ENCODE peak calls at places on chromosome 22, in ten cellular contexts. L, P, Y, X, M, T, W, D, H and G are unnamed samples.

GRCh38 chr22:44926491-44927415 is 83.1 kb downstream of the PHF21B start:
- DNase-seq in L (no peak), H (peak; percentile 25), P (no peak), D (peak; percentile 59), W (no peak), T (no peak), X (no peak), Y (no peak), M (no peak), G (no peak)

GRCh38 chr22:28282346-28282745 is 363.3 kb upstream of the PITPNB start:
- DNase-seq in D (no peak), T (no peak), M (no peak), P (no peak), H (no peak), L (no peak), X (no peak), Y (no peak), W (no peak), G (peak; percentile 49)

GRCh38 chr22:26041931-26042330 is 127.3 kb upstream of the SEZ6L start:
- DNase-seq in P (no peak), X (no peak), L (no peak), H (no peak), D (no peak), Y (no peak), T (no peak), M (no peak), W (no peak), G (no peak)

GRCh38 chr22:31343235-31344191 is 2.6 kb downstream of the PATZ1 start:
- DNase-seq in T (peak; percentile 93), W (no peak), X (peak; percentile 24), P (peak; percentile 74), H (peak; percentile 88), D (peak; percentile 84), M (peak; percentile 20), L (no peak), Y (no peak), G (peak; percentile 48)

GRCh38 chr22:35631597-35631996 is 14.5 kb upstream of the MB start:
- DNase-seq in W (no peak), M (peak; percentile 39), T (peak; percentile 66), P (no peak), L (no peak), D (no peak), H (peak; percentile 64), X (peak; percentile 10), Y (no peak), G (no peak)

GRCh38 chr22:35568751-35569725 is 28.4 kb downstream of the RASD2 start:
- DNase-seq in D (peak; percentile 94), T (no peak), W (no peak), X (no peak), M (no peak), P (no peak), H (no peak), L (no peak), Y (no peak), G (no peak)

GRCh38 chr22:41915035-41915782 is at the start of gene SHISA8:
- DNase-seq in T (peak; percentile 37), X (peak; percentile 59), H (no peak), D (peak; percentile 95), M (peak; percentile 54), P (no peak), L (no peak), W (peak; percentile 49), Y (peak; percentile 61), G (peak; percentile 28)

GRCh38 chr22:39985383-39986045 is 9.2 kb upstream of the FAM83F start:
- DNase-seq in Y (no peak), L (no peak), X (peak; percentile 34), H (no peak), T (no peak), W (no peak), P (no peak), D (peak; percentile 47), M (no peak), G (no peak)

GRCh38 chr22:42202669-42203068 is 67.8 kb downstream of the TCF20 start:
- DNase-seq in T (no peak), W (peak; percentile 41), P (no peak), H (no peak), L (no peak), X (no peak), Y (peak; percentile 45), D (peak; percentile 77), M (peak; percentile 68), G (no peak)

GRCh38 chr22:20396639-20397038 is 2.7 kb downstream of the ZNF74 start:
- DNase-seq in X (no peak), P (no peak), M (no peak), W (no peak), H (no peak), D (peak; percentile 83), L (no peak), T (no peak), Y (no peak), G (no peak)

GRCh38 chr22:21009638-21010425 is 5.1 kb upstream of the P2RX6 start:
- DNase-seq in P (peak; percentile 56), Y (peak; percentile 31), H (no peak), M (peak; percentile 38), T (peak; percentile 49), L (no peak), W (no peak), D (no peak), X (peak; percentile 26), G (no peak)

GRCh38 chr22:41240377-41241132 is at the start of gene CHADL:
- DNase-seq in T (no peak), X (no peak), H (no peak), Y (no peak), L (no peak), P (no peak), D (no peak), M (no peak), W (no peak), G (no peak)

GRCh38 chr22:44901301-44901700 is 108.5 kb downstream of the PHF21B start:
- DNase-seq in Y (no peak), T (no peak), M (peak; percentile 2), W (no peak), H (no peak), D (no peak), P (no peak), L (no peak), X (no peak), G (no peak)

GRCh38 chr22:39496131-39496838 is 5.8 kb upstream of the MIEF1 start:
- DNase-seq in D (peak; percentile 88), X (peak; percentile 36), P (peak; percentile 59), H (peak; percentile 83), L (no peak), Y (peak; percentile 42), T (peak; percentile 84), W (peak; percentile 28), M (peak; percentile 62), G (peak; percentile 85)

GRCh38 chr22:47402876-47403525 is 640.6 kb downstream of the TBC1D22A start:
- DNase-seq in Y (no peak), X (no peak), H (no peak), P (no peak), W (no peak), L (no peak), D (peak; percentile 53), T (no peak), M (no peak), G (no peak)

GRCh38 chr22:47398921-47399790 is 636.7 kb downstream of the TBC1D22A start:
- DNase-seq in D (peak; percentile 71), M (no peak), T (no peak), P (no peak), Y (no peak), W (no peak), L (no peak), H (no peak), X (no peak), G (no peak)

GRCh38 chr22:47400701-47401591 is 638.5 kb downstream of the TBC1D22A start:
- DNase-seq in P (no peak), T (no peak), X (no peak), Y (no peak), H (no peak), D (peak; percentile 57), W (no peak), M (no peak), L (no peak), G (no peak)

GRCh38 chr22:47401592-47401898 is 639.1 kb downstream of the TBC1D22A start:
- DNase-seq in Y (no peak), D (no peak), T (no peak), L (no peak), H (no peak), W (no peak), X (no peak), M (no peak), P (no peak), G (no peak)

GRCh38 chr22:47401976-47402770 is 639.7 kb downstream of the TBC1D22A start:
- DNase-seq in T (no peak), W (no peak), L (no peak), D (peak; percentile 55), P (no peak), X (no peak), M (no peak), H (no peak), Y (no peak), G (no peak)
- H3K9me3 ChIP-seq in T (no peaks in the 10 kb centered on the region), W (no peaks in the 10 kb centered on the region), L (no peaks in the 10 kb centered on the region), D (no peaks in the 10 kb centered on the region), P (no peaks in the 10 kb centered on the region), X (no peaks in the 10 kb centered on the region), M (no peaks in the 10 kb centered on the region), H (no peaks in the 10 kb centered on the region), Y (no peaks in the 10 kb centered on the region), G (no peaks in the 10 kb centered on the region)

DNA sequence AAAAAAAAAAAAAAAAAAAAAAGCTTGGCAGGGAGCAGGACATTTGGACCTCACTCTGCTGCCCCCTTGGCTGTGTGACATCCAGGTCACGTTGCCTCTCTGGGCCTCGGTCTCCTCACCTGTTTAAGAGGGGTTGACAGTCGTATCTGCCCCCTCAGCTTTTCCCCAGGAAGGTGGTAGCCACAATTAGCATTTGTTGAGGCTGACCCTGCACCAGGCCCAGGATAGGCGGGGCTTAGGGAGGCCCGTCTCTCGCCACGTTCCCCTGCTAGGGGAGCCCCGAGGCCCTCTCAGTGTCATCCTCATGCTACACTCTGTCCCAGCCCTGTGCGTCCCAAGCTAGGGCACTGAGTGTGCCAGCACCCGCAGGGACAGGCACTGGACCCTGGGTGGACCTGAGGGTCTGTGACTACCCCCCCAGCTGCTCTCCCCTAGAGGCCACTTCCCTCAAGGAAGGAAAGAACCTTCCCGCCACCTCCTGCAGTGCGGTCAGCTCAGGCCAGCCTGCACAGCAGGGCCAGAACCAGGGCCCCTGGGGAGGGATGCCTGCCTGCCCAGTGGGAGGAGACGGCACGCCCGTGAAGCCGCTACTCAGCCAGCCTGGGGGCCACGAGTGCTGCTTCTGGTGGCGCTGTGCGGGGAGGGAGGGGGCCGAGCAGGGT is 38.5 kb upstream of the PPARA start:
- DNase-seq in T (no peak), M (no peak), L (no peak), H (no peak), D (no peak), P (no peak), W (no peak), Y (no peak), X (no peak), G (no peak)
- H3K4me1 ChIP-seq in T (peaks cover 95% of the 10 kb centered on the region), M (peaks cover 7% of the 10 kb centered on the region), L (peaks cover 100% of the 10 kb centered on the region), H (peaks cover 73% of the 10 kb centered on the region), D (peaks cover 52% of the 10 kb centered on the region), P (peaks cover 7% of the 10 kb centered on the region), W (peaks cover 3% of the 10 kb centered on the region), Y (peaks cover 3% of the 10 kb centered on the region), X (no peaks in the 10 kb centered on the region), G (no peaks in the 10 kb centered on the region)

GRCh38 chr22:38461057-38461413 is 6.0 kb upstream of the KCNJ4 start:
- DNase-seq in T (no peak), W (no peak), X (no peak), M (no peak), P (no peak), D (peak; percentile 85), H (no peak), L (no peak), Y (no peak), G (no peak)
- H3K4me3 ChIP-seq in T (no peak overlapping the region), W (no peak overlapping the region), X (no peak overlapping the region), M (no peak overlapping the region), P (peak overlapping the region; percentile 40), D (peak overlapping the region; percentile 35), H (no peak overlapping the region), L (peak overlapping the region; percentile 21), Y (no peak overlapping the region), G (peak overlapping the region; percentile 11)

GRCh38 chr22:49092751-49093150 is 734.9 kb downstream of the BRD1 start:
- DNase-seq in X (no peak), D (peak; percentile 30), M (no peak), P (no peak), W (no peak), H (peak; percentile 23), Y (no peak), L (no peak), T (no peak), G (no peak)
- H3K9me3 ChIP-seq in X (no peaks in the 10 kb centered on the region), D (no peaks in the 10 kb centered on the region), M (no peaks in the 10 kb centered on the region), P (no peaks in the 10 kb centered on the region), W (no peaks in the 10 kb centered on the region), H (no peaks in the 10 kb centered on the region), Y (no peaks in the 10 kb centered on the region), L (no peaks in the 10 kb centered on the region), T (no peaks in the 10 kb centered on the region), G (no peaks in the 10 kb centered on the region)